ENCODE peak calls at places on chromosome 19, in five cellular contexts. X is A549, P is K562, S is HepG2, T is GM12878. U is an unnamed sample.

GRCh38 chr19:55153652-55154264 is 3.8 kb downstream of the TNNI3 start:
- DNase-seq in X (no peak), P (no peak), S (no peak), T (no peak), U (no peak)

GRCh38 chr19:53076984-53077383 is 26.2 kb downstream of the ZNF160 start:
- DNase-seq in X (no peak), P (peak), S (peak), T (no peak), U (peak)

GRCh38 chr19:13150919-13151604 is 851 bp downstream of the IER2 start:
- DNase-seq in X (no peak), P (peak), S (no peak), T (no peak), U (no peak)

GRCh38 chr19:56393119-56394012 is at the start of gene ZNF582:
- DNase-seq in X (peak), P (peak), S (peak), T (peak), U (peak)

GRCh38 chr19:13881692-13882418 is 4.9 kb downstream of the NANOS3 start:
- DNase-seq in X (no peak), P (no peak), S (no peak), T (no peak), U (peak)

GRCh38 chr19:56110515-56111448 is 10.3 kb downstream of the ZNF787 start:
- DNase-seq in X (no peak), P (no peak), S (peak), T (no peak), U (no peak)

GRCh38 chr19:15098505-15098904 is 8.7 kb upstream of the SYDE1 start:
- DNase-seq in X (no peak), P (no peak), S (no peak), T (no peak), U (no peak)

GRCh38 chr19:35516310-35516709 is 2.9 kb upstream of the DMKN start:
- DNase-seq in X (no peak), P (no peak), S (no peak), T (no peak), U (no peak)

GRCh38 chr19:3336680-3337523 is 29.5 kb upstream of the NFIC start:
- DNase-seq in X (no peak), P (no peak), S (peak), T (no peak), U (no peak)

GRCh38 chr19:14165986-14166385 is 29.6 kb upstream of the ASF1B start:
- DNase-seq in X (no peak), P (peak), S (no peak), T (no peak), U (no peak)

GRCh38 chr19:49097453-49098288 is 12.4 kb downstream of the SNRNP70 start:
- DNase-seq in X (peak), P (peak), S (peak), T (no peak), U (peak)

GRCh38 chr19:12163841-12164240 is 945 bp downstream of the ZNF136 start:
- DNase-seq in X (no peak), P (no peak), S (no peak), T (no peak), U (peak)

GRCh38 chr19:1534972-1535371 is 11.1 kb downstream of the PLK5 start:
- DNase-seq in X (no peak), P (no peak), S (no peak), T (no peak), U (no peak)

GRCh38 chr19:16889429-16889882 is 657 bp downstream of the F2RL3 start:
- DNase-seq in X (no peak), P (peak), S (no peak), T (no peak), U (no peak)

GRCh38 chr19:10418281-10419199 is 1.8 kb upstream of the PDE4A start:
- DNase-seq in X (no peak), P (peak), S (no peak), T (no peak), U (peak)

GRCh38 chr19:43799502-43800142 is 2.6 kb downstream of the LYPD5 start:
- DNase-seq in X (no peak), P (no peak), S (no peak), T (no peak), U (peak)

GRCh38 chr19:54309811-54310210 is 3.2 kb downstream of the LILRA5 start:
- DNase-seq in X (no peak), P (no peak), S (no peak), T (no peak), U (no peak)

DNA sequence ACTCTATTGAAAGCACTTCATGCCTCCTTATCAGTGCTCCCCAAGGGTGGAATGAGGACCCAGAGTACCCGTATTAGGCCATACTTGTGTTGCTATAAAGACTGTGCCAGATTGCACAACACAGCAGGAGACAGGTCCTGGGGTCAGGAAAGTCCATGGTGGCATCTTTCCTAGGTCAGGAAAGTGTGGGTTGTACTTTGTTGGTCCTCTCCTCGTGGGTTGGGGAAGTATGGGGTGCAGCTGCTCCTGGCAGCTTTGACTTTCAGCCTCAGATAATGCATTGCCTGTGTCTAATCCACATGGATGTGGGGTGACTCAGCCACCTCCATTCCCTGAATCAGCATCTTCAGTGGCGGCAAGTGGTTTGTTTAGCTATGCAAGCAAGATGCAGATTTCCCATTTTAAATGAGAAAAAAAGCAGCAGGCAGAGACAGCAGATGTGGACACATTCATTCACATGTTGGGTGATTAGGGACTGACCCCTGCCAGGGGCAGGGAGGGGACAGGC is 8.4 kb upstream of the CYP2B6 start:
- DNase-seq in X (no peak), P (no peak), S (no peak), T (no peak), U (peak)
- TF ChIP-seq JUNB in X (no peak), P (no peak), S (no peak), T (no peak), U (no peak)

DNA sequence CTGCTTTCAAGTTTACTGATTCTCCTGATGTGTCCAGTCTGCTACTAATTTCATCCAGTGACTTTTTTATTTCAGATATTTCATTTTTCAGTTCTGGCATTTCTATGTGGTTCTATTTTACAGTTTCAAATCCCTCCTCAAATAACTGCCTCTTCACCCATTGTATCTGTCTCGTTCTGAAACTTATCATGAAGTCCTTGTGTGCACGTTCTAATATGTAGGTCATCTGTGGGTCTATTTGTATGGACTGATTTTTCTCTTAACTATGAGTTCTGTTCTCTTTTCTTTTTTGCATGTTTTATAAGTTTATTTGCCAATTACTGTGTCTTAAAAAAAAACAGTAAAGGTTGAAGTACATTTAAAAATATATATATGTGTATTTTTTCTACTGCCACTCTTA is 43.3 kb downstream of the KCNC3 start:
- DNase-seq in X (no peak), P (no peak), S (no peak), T (no peak), U (no peak)
- H3K4me2 ChIP-seq in X (no peak), P (no peak), S (no peak), T (no peak), U (no peak)

DNA sequence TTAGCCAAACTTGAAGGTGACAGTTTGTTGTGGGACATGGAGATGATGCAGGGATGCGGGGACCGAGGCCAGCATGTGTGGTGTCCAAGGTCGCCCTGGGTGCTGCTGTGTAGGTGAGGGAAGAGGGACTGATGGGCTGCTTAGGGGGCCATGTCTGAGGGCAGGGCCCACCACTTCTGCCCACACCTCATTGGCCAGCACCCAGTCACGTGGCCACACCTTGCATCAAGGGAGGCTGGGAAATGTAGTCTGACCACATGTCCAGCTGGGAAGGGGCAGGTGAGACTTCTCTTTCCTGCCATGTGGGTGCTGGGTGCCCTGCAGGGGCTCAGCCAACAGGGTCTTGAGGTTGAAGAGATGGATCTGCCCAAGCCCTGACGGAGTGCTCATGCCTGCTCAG is 88.9 kb downstream of the KDM4B start:
- DNase-seq in X (peak), P (peak), S (no peak), T (no peak), U (peak)
- TF ChIP-seq REST in X (no peak), P (no peak), S (no peak), T (no peak), U (no peak)

GRCh38 chr19:45879971-45880370 is 6.0 kb downstream of the IRF2BP1 start:
- DNase-seq in X (no peak), P (no peak), S (no peak), T (no peak), U (no peak)

GRCh38 chr19:45881909-45882528 is 3.9 kb downstream of the IRF2BP1 start:
- DNase-seq in X (no peak), P (peak), S (peak), T (no peak), U (peak)

GRCh38 chr19:45882652-45883585 is 3.0 kb downstream of the IRF2BP1 start:
- DNase-seq in X (peak), P (peak), S (peak), T (peak), U (peak)

GRCh38 chr19:45883586-45883880 is 2.4 kb downstream of the IRF2BP1 start:
- DNase-seq in X (no peak), P (no peak), S (no peak), T (no peak), U (no peak)

DNA sequence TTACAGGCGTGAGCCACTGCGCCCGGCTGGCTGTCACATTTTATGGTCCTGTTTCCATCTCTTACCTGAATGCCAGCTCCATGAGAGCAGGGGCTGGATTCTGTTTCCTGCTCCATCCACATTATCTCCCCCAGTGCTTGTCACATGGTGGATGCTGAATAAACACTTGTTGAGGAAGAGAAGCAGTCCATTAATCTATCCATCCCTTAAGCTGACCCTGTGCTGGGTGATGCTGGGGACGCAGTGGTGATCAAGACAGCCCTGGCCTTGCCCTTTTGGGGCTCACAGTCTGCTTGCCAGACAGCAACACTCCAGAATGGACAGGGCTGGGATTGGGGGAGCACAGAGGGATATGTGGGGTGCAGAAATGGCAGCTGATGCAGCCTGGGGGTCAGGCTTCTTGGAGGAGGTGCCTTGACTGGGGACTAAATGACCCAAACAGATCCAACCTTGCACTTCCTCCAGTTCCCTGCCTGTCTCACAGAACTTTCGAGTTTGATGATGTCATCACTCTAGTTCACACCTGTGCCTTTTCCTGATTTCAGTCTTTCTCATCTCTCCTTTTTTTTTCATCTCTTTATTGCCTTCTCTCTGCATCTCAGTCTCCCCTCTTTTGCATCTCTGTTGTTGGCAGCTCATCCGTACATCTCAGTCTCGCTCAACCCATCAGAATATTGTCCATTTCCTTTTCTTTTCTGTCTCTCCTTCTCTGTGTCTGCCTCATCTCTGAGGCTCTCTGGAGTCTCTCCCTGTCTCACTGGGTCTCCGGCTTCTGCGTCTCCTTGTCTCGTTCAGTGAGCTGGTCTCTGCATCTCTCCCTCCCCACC is 4.6 kb downstream of the IRF2BP1 start:
- DNase-seq in X (no peak), P (no peak), S (no peak), T (no peak), U (no peak)
- TF ChIP-seq JUNB in X (no peak), P (no peak), S (no peak), T (no peak), U (no peak)

GRCh38 chr19:41999878-42000208 is 5.8 kb upstream of the ATP1A3 start:
- DNase-seq in X (no peak), P (no peak), S (no peak), T (no peak), U (no peak)
- H3K4me2 ChIP-seq in X (no peak), P (no peak), S (no peak), T (no peak), U (peak)

U was measured in GM23338.